ENCODE peak calls at places on chromosomes 5 and 9, in ten cellular contexts. J is ecto neural progenitor cell; S is naive thymus-derived CD8-positive, alpha-beta T cell; K is LHCN-M2; N is stimulated activated CD8-positive, alpha-beta memory T cell treated with anti-CD3 and anti-CD28 coated beads, Interleukin-12 subunit alpha, Interleukin-12 subunit beta, amount 100 ng/mL, for 1 hour; X is mesendoderm; R is PC-3; W is heart left ventricle; Y is activated T-cell treated with anti-CD3 and anti-CD28 coated beads, Interleukin-2, amount 50 U/mL, for 1 hour; E is NCI-H1092 treated with DMSO at 0.1 percent for 48 hours. U is an unnamed sample.

GRCh38 chr5:176533894-176534611 is 3.1 kb downstream of the RNF44 start:
- DNase-seq in J (no peak), S (peak), K (no peak), N (no peak), X (no peak), R (peak), W (no peak), Y (peak), E (no peak), U (no peak)

GRCh38 chr9:100408541-100409175 is 18.3 kb upstream of the MSANTD3 start:
- DNase-seq in J (no peak), S (no peak), K (no peak), N (no peak), X (no peak), R (no peak), W (no peak), Y (no peak), E (no peak), U (no peak)

GRCh38 chr9:35482071-35482470 is 7.8 kb upstream of the RUSC2 start:
- DNase-seq in J (no peak), S (no peak), K (no peak), N (no peak), X (no peak), R (no peak), W (no peak), Y (no peak), E (no peak), U (no peak)

GRCh38 chr5:147223951-147224791 is 10.7 kb upstream of the STK32A start:
- DNase-seq in J (no peak), S (no peak), K (peak), N (no peak), X (peak), R (peak), W (no peak), Y (no peak), E (peak), U (peak)

GRCh38 chr9:84271004-84271886 is 69.3 kb downstream of the SLC28A3 start:
- DNase-seq in J (peak), S (peak), K (peak), N (peak), X (peak), R (no peak), W (no peak), Y (no peak), E (no peak), U (no peak)

GRCh38 chr5:115601709-115602584 is at the start of gene TICAM2:
- DNase-seq in J (peak), S (peak), K (peak), N (no peak), X (peak), R (peak), W (peak), Y (peak), E (peak), U (peak)

GRCh38 chr5:153463806-153464205 is 26.7 kb upstream of the GRIA1 start:
- DNase-seq in J (no peak), S (no peak), K (peak), N (no peak), X (peak), R (peak), W (no peak), Y (no peak), E (no peak), U (no peak)

GRCh38 chr5:175746851-175747250 is 89.0 kb downstream of the HRH2 start:
- DNase-seq in J (peak), S (no peak), K (no peak), N (no peak), X (peak), R (peak), W (no peak), Y (no peak), E (no peak), U (peak)

GRCh38 chr5:112574566-112574965 is 155.5 kb upstream of the EPB41L4A start:
- DNase-seq in J (no peak), S (no peak), K (no peak), N (no peak), X (no peak), R (no peak), W (no peak), Y (no peak), E (no peak), U (no peak)

GRCh38 chr5:133409210-133409674 is 203.1 kb downstream of the FSTL4 start:
- DNase-seq in J (peak), S (no peak), K (no peak), N (no peak), X (no peak), R (no peak), W (no peak), Y (no peak), E (no peak), U (no peak)

GRCh38 chr5:179731791-179732411 is 721 bp upstream of the MAML1 start:
- DNase-seq in J (no peak), S (no peak), K (peak), N (no peak), X (no peak), R (peak), W (no peak), Y (peak), E (peak), U (peak)

GRCh38 chr5:10691826-10692785 is 68.9 kb downstream of the DAP start:
- DNase-seq in J (no peak), S (no peak), K (peak), N (no peak), X (peak), R (peak), W (no peak), Y (no peak), E (no peak), U (no peak)

GRCh38 chr5:174311531-174312269 is 266.2 kb downstream of the NSG2 start:
- DNase-seq in J (peak), S (peak), K (peak), N (peak), X (peak), R (peak), W (peak), Y (peak), E (peak), U (peak)

GRCh38 chr5:15929616-15930303 is 249.8 kb downstream of the MARCHF11 start:
- DNase-seq in J (no peak), S (no peak), K (peak), N (no peak), X (peak), R (no peak), W (no peak), Y (no peak), E (no peak), U (no peak)

GRCh38 chr5:94849821-94850736 is 231.6 kb downstream of the SLF1 start:
- DNase-seq in J (no peak), S (peak), K (peak), N (peak), X (peak), R (peak), W (no peak), Y (no peak), E (peak), U (peak)

GRCh38 chr5:111512026-111512405 is 319 bp downstream of the STARD4 start:
- DNase-seq in J (no peak), S (peak), K (peak), N (no peak), X (peak), R (peak), W (peak), Y (no peak), E (peak), U (no peak)

GRCh38 chr5:10317825-10318682 is 10.4 kb upstream of the CMBL start:
- DNase-seq in J (no peak), S (no peak), K (no peak), N (no peak), X (no peak), R (peak), W (no peak), Y (no peak), E (no peak), U (peak)

GRCh38 chr5:125408582-125409069 is 662.2 kb upstream of the ZNF608 start:
- DNase-seq in J (no peak), S (no peak), K (peak), N (no peak), X (no peak), R (peak), W (no peak), Y (no peak), E (peak), U (peak)

GRCh38 chr9:125332527-125332926 is 70.9 kb downstream of the GAPVD1 start:
- DNase-seq in J (no peak), S (no peak), K (no peak), N (no peak), X (no peak), R (peak), W (no peak), Y (no peak), E (no peak), U (no peak)

GRCh38 chr9:75907329-75907728 is 16.9 kb downstream of the PCSK5 start:
- DNase-seq in J (no peak), S (no peak), K (no peak), N (no peak), X (no peak), R (no peak), W (no peak), Y (no peak), E (no peak), U (peak)

GRCh38 chr9:38277601-38278200 is 114.8 kb upstream of the ALDH1B1 start:
- DNase-seq in J (no peak), S (no peak), K (peak), N (no peak), X (no peak), R (peak), W (no peak), Y (no peak), E (no peak), U (no peak)

GRCh38 chr9:112017878-112018277 is 121.3 kb downstream of the UGCG start:
- DNase-seq in J (no peak), S (no peak), K (no peak), N (no peak), X (no peak), R (no peak), W (no peak), Y (no peak), E (no peak), U (no peak)

GRCh38 chr9:2022560-2022959 is 7.4 kb downstream of the SMARCA2 start:
- DNase-seq in J (no peak), S (no peak), K (no peak), N (no peak), X (no peak), R (no peak), W (no peak), Y (no peak), E (no peak), U (no peak)

GRCh38 chr5:58454025-58454424 is 5.9 kb downstream of the PLK2 start:
- DNase-seq in J (no peak), S (no peak), K (no peak), N (no peak), X (no peak), R (no peak), W (no peak), Y (no peak), E (no peak), U (no peak)

GRCh38 chr5:138927979-138928378 is 52.8 kb upstream of the LRRTM2 start:
- DNase-seq in J (no peak), S (no peak), K (peak), N (no peak), X (no peak), R (no peak), W (peak), Y (no peak), E (peak), U (no peak)

GRCh38 chr9:35540315-35540714 is 50.4 kb downstream of the RUSC2 start:
- DNase-seq in J (no peak), S (no peak), K (no peak), N (no peak), X (no peak), R (no peak), W (no peak), Y (no peak), E (no peak), U (no peak)

GRCh38 chr5:154895606-154896561 is 37.5 kb downstream of the CNOT8 start:
- DNase-seq in J (no peak), S (no peak), K (no peak), N (no peak), X (no peak), R (no peak), W (no peak), Y (no peak), E (no peak), U (no peak)

GRCh38 chr5:150278046-150278760 is 11.4 kb downstream of the CAMK2A start:
- DNase-seq in J (no peak), S (no peak), K (no peak), N (no peak), X (no peak), R (no peak), W (no peak), Y (no peak), E (no peak), U (no peak)

GRCh38 chr9:129023036-129023907 is 4.9 kb downstream of the SH3GLB2 start:
- DNase-seq in J (peak), S (no peak), K (peak), N (no peak), X (peak), R (no peak), W (no peak), Y (no peak), E (peak), U (no peak)

GRCh38 chr9:85401998-85402397 is 339.8 kb downstream of the AGTPBP1 start:
- DNase-seq in J (no peak), S (no peak), K (no peak), N (no peak), X (peak), R (peak), W (no peak), Y (no peak), E (no peak), U (peak)

GRCh38 chr9:9893837-9894236 is 719.0 kb downstream of the PTPRD start:
- DNase-seq in J (no peak), S (no peak), K (no peak), N (no peak), X (peak), R (no peak), W (no peak), Y (no peak), E (no peak), U (no peak)

GRCh38 chr9:131585375-131585774 is 40.1 kb downstream of the PRRT1B start:
- DNase-seq in J (no peak), S (peak), K (no peak), N (no peak), X (no peak), R (no peak), W (no peak), Y (peak), E (no peak), U (no peak)

GRCh38 chr5:131634666-131634995 is 398 bp downstream of the RAPGEF6 start:
- DNase-seq in J (peak), S (peak), K (peak), N (peak), X (peak), R (peak), W (no peak), Y (no peak), E (peak), U (peak)

GRCh38 chr5:9025942-9026341 is 519.9 kb downstream of the SEMA5A start:
- DNase-seq in J (no peak), S (no peak), K (no peak), N (no peak), X (no peak), R (no peak), W (no peak), Y (no peak), E (no peak), U (no peak)

GRCh38 chr9:38016375-38017120 is 52.5 kb downstream of the SHB start:
- DNase-seq in J (no peak), S (no peak), K (peak), N (no peak), X (peak), R (peak), W (no peak), Y (no peak), E (no peak), U (no peak)

U was measured in HT-29.